ENCODE peak calls at places on chromosomes 12 and 14, in four cellular contexts. E, V, K and Q are unnamed samples.

GRCh38 chr12:112590281-112590680 is 171.5 kb downstream of the PTPN11 start:
- DNase-seq in E (no peak), V (no peak), K (no peak), Q (no peak)

GRCh38 chr12:131084341-131085011 is 130.8 kb downstream of the ADGRD1 start:
- DNase-seq in E (no peak), V (no peak), K (no peak), Q (no peak)

GRCh38 chr12:29164477-29165163 is 15.5 kb downstream of the FAR2 start:
- DNase-seq in E (no peak), V (peak), K (no peak), Q (no peak)

GRCh38 chr12:24360057-24360456 is 410.6 kb upstream of the SOX5 start:
- DNase-seq in E (no peak), V (no peak), K (no peak), Q (no peak)

GRCh38 chr14:24058951-24059475 is 7.2 kb downstream of the CARMIL3 start:
- DNase-seq in E (no peak), V (no peak), K (no peak), Q (no peak)

GRCh38 chr12:55972045-55972843 is 1.6 kb upstream of the RAB5B start:
- DNase-seq in E (no peak), V (no peak), K (no peak), Q (peak)

GRCh38 chr14:35821546-35822411 is 4.4 kb upstream of the BRMS1L start:
- DNase-seq in E (peak), V (no peak), K (peak), Q (peak)

GRCh38 chr12:27460471-27460978 is 14.0 kb downstream of the SMCO2 start:
- DNase-seq in E (no peak), V (peak), K (no peak), Q (no peak)

GRCh38 chr12:90858261-90858660 is 96.7 kb downstream of the CCER1 start:
- DNase-seq in E (no peak), V (no peak), K (no peak), Q (peak)

GRCh38 chr12:126087692-126088091 is 1022.5 kb downstream of the AACS start:
- DNase-seq in E (no peak), V (no peak), K (no peak), Q (no peak)

GRCh38 chr14:55624913-55625312 is 44.9 kb downstream of the KTN1 start:
- DNase-seq in E (no peak), V (no peak), K (no peak), Q (no peak)

GRCh38 chr14:34180428-34180827 is 229.6 kb upstream of the EGLN3 start:
- DNase-seq in E (no peak), V (no peak), K (no peak), Q (peak)

GRCh38 chr14:59347915-59348314 is 117.3 kb downstream of the GPR135 start:
- DNase-seq in E (no peak), V (no peak), K (no peak), Q (no peak)

GRCh38 chr14:93263416-93263815 is 56.4 kb downstream of the UBR7 start:
- DNase-seq in E (no peak), V (no peak), K (no peak), Q (no peak)

GRCh38 chr12:110930348-110931314 is 10.3 kb upstream of the MYL2 start:
- DNase-seq in E (no peak), V (no peak), K (no peak), Q (no peak)

GRCh38 chr12:64900540-64900939 is 76.1 kb downstream of the TBC1D30 start:
- DNase-seq in E (no peak), V (no peak), K (no peak), Q (no peak)

GRCh38 chr14:32230181-32230580 is 27.1 kb upstream of the RNU6-8 start:
- DNase-seq in E (peak), V (no peak), K (no peak), Q (no peak)

GRCh38 chr14:100428727-100429126 is 105.6 kb downstream of the SLC25A47 start:
- DNase-seq in E (no peak), V (no peak), K (no peak), Q (no peak)

GRCh38 chr14:98498019-98498885 is 773.7 kb downstream of the BCL11B start:
- DNase-seq in E (no peak), V (no peak), K (no peak), Q (no peak)

GRCh38 chr12:114769634-114770033 is 85.7 kb upstream of the TBX3 start:
- DNase-seq in E (no peak), V (no peak), K (no peak), Q (peak)

GRCh38 chr12:114770323-114770722 is 86.3 kb upstream of the TBX3 start:
- DNase-seq in E (no peak), V (no peak), K (no peak), Q (peak)

GRCh38 chr12:114777052-114777451 is 93.1 kb upstream of the TBX3 start:
- DNase-seq in E (no peak), V (no peak), K (no peak), Q (no peak)

GRCh38 chr12:114779203-114779602 is 95.2 kb upstream of the TBX3 start:
- DNase-seq in E (no peak), V (no peak), K (no peak), Q (no peak)

DNA sequence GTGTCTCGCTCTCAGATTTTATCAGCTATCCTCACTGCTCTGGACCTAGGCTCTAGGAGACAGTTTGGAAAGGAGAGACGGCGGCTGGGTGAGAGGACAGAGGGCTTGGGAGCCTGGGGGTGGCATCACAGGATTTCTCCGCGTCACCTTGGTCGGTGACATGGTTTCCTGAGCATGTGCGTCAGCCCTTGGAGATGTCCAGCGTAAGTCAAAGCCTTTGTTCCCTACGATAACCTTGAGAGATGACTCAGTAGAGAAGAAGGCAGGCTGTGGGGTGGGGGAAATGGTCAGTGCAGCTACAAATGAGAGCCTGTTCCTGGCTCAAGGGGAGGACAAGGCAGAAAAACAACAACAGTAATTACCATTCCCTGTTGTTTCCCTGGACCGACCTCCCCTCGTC is 90.2 kb upstream of the TBX3 start:
- DNase-seq in E (peak), V (no peak), K (no peak), Q (peak)
- TF ChIP-seq POLR2AphosphoS2 in E (no peak), V (no peak), K (no peak), Q (no peak)

DNA sequence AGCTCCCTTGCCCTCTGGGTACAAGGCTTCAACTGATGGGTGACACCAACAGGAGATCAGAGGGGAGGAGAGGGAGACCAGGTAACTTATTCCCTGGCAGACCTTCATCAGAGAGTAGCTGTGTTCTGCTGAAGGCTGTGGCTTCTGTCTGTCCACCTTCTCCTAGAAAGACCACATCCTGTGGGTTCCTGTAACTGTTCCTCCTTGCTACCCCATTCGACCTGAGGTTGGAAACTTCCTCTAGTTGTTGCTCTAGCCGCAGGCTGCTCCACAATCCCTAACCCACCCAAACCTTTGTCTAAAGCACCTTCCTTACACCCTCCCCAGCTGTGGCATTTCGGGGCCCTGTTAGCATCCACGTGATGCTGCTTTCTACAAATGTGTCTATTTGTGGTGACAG is 454.2 kb downstream of the DPF3 start:
- DNase-seq in E (no peak), V (peak), K (no peak), Q (no peak)
- TF ChIP-seq POLR2AphosphoS2 in E (no peak), V (no peak), K (no peak), Q (no peak)

DNA sequence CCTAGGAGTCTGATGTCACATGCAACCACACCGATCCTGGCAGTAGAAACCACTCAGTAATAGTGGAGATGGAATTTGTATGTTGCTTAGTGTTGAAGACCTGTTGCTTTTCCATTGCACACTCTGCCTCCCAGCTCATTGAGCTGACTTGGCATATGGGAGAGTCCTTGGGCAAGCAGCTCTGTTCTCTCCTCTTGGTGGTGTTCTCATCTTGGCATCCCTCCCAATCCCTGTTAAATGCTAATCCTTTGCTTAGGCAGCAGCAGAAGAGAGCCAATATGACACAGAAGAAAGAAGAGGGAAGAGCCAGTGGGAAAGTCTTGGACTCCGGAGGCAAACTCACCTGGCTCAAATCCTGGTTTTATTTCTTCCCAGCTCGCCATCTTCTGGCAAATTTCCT is 178.0 kb upstream of the CAND1 start:
- DNase-seq in E (no peak), V (no peak), K (no peak), Q (no peak)
- TF ChIP-seq POLR2AphosphoS2 in E (no peak), V (no peak), K (no peak), Q (no peak)

GRCh38 chr12:14954269-14954668 is 7.1 kb downstream of the ARHGDIB start:
- DNase-seq in E (no peak), V (no peak), K (no peak), Q (no peak)

GRCh38 chr12:14950982-14951746 is 10.2 kb downstream of the ARHGDIB start:
- DNase-seq in E (no peak), V (no peak), K (no peak), Q (peak)

GRCh38 chr12:14953752-14954151 is 7.6 kb downstream of the ARHGDIB start:
- DNase-seq in E (no peak), V (no peak), K (no peak), Q (no peak)

GRCh38 chr12:14950421-14950820 is 11.0 kb downstream of the ARHGDIB start:
- DNase-seq in E (no peak), V (no peak), K (no peak), Q (no peak)

GRCh38 chr12:14952295-14952995 is 9.0 kb downstream of the ARHGDIB start:
- DNase-seq in E (peak), V (no peak), K (no peak), Q (peak)
- TF ChIP-seq POLR2AphosphoS2 in E (no peak), V (no peak), K (no peak), Q (no peak)

GRCh38 chr12:2298556-2299195 is 245.9 kb downstream of the CACNA1C start:
- DNase-seq in E (no peak), V (no peak), K (no peak), Q (no peak)
- TF ChIP-seq POLR2AphosphoS2 in E (no peak), V (no peak), K (no peak), Q (no peak)

GRCh38 chr12:69161835-69162234 is 77.5 kb upstream of the CPSF6 start:
- DNase-seq in E (no peak), V (peak), K (peak), Q (no peak)
- TF ChIP-seq POLR2AphosphoS2 in E (no peak), V (no peak), K (no peak), Q (no peak)

GRCh38 chr12:19553177-19553576 is 113.9 kb downstream of the AEBP2 start:
- DNase-seq in E (no peak), V (no peak), K (no peak), Q (no peak)
- TF ChIP-seq POLR2AphosphoS2 in E (no peak), V (no peak), K (no peak), Q (no peak)